ENCODE peak calls at places on chromosomes 3 and 15, in nine cellular contexts. S is posterior vena cava, A is globus pallidus, X is DMS53, J is adrenal gland, T is DMS153, K is left cardiac atrium, H is NCI-H1048, P is ELR. N is an unnamed sample.

GRCh38 chr3:188439080-188439479 is 285.1 kb downstream of the LPP start:
- DNase-seq in S (no peak), A (peak; percentile 50), X (no peak), J (no peak), T (no peak), K (no peak), H (no peak), P (no peak), N (no peak)

GRCh38 chr3:111904376-111905241 is 45.5 kb downstream of the PHLDB2 start:
- DNase-seq in S (no peak), A (no peak), X (peak; percentile 44), J (no peak), T (no peak), K (no peak), H (no peak), P (peak; percentile 94), N (peak; percentile 59)

GRCh38 chr3:69012111-69012835 is 1.2 kb downstream of the EOGT start:
- DNase-seq in S (no peak), A (no peak), X (no peak), J (peak; percentile 71), T (no peak), K (peak; percentile 56), H (no peak), P (peak; percentile 37), N (no peak)

GRCh38 chr15:94478763-94479162 is 247.4 kb downstream of the MCTP2 start:
- DNase-seq in S (no peak), A (no peak), X (no peak), J (no peak), T (peak; percentile 56), K (no peak), H (no peak), P (no peak), N (no peak)

GRCh38 chr15:101063891-101064794 is 145.0 kb downstream of the LRRK1 start:
- DNase-seq in S (no peak), A (peak; percentile 54), X (no peak), J (peak; percentile 49), T (no peak), K (peak; percentile 82), H (no peak), P (no peak), N (no peak)

GRCh38 chr3:64399205-64399800 is 174.0 kb upstream of the PRICKLE2 start:
- DNase-seq in S (no peak), A (peak; percentile 28), X (peak; percentile 34), J (peak; percentile 55), T (peak; percentile 1), K (peak; percentile 22), H (peak; percentile 8), P (peak; percentile 76), N (peak; percentile 3)

GRCh38 chr3:88807471-88808090 is 299.8 kb upstream of the EPHA3 start:
- DNase-seq in S (no peak), A (no peak), X (no peak), J (no peak), T (no peak), K (no peak), H (no peak), P (peak; percentile 64), N (no peak)

GRCh38 chr15:68517285-68517711 is 61.5 kb upstream of the CORO2B start:
- DNase-seq in S (no peak), A (no peak), X (no peak), J (peak; percentile 39), T (no peak), K (peak; percentile 37), H (no peak), P (no peak), N (no peak)

GRCh38 chr15:74838117-74838516 is 4.8 kb downstream of the ULK3 start:
- DNase-seq in S (no peak), A (no peak), X (no peak), J (no peak), T (no peak), K (no peak), H (no peak), P (no peak), N (no peak)

GRCh38 chr3:184314700-184315505 is 497 bp downstream of the EIF4G1 start:
- DNase-seq in S (peak; percentile 96), A (peak; percentile 59), X (peak; percentile 76), J (peak; percentile 89), T (no peak), K (peak; percentile 94), H (no peak), P (peak; percentile 72), N (no peak)

GRCh38 chr3:196726788-196727675 is 12.6 kb upstream of the PAK2 start:
- DNase-seq in S (no peak), A (no peak), X (no peak), J (no peak), T (no peak), K (no peak), H (no peak), P (peak; percentile 88), N (no peak)

GRCh38 chr3:186277268-186277909 is 84.6 kb downstream of the DGKG start:
- DNase-seq in S (no peak), A (no peak), X (peak; percentile 10), J (peak; percentile 64), T (peak; percentile 14), K (peak; percentile 31), H (no peak), P (peak; percentile 70), N (no peak)

GRCh38 chr3:127915937-127916480 is 977 bp downstream of the KBTBD12 start:
- DNase-seq in S (no peak), A (no peak), X (peak; percentile 59), J (no peak), T (no peak), K (no peak), H (no peak), P (no peak), N (peak; percentile 8)